ENCODE peak calls at places on chromosomes 11 and 22, in nine cellular contexts. M is germinal center; U is A549; H is amniotic stem cell; C is hippocampal formation; T is NB4; W is activated gamma-delta T cell treated with anti-CD3 and anti-CD28 coated beads, Interleukin-2, amount 50 U/mL, for 16 hours; A is CD4-positive, alpha-beta T cell; Y is head of caudate nucleus. R is an unnamed sample.

GRCh38 chr22:44906999-44907644 is 102.7 kb downstream of the PHF21B start:
- DNase-seq in A (no peak), Y (no peak), H (no peak), U (no peak), C (no peak), T (no peak), W (no peak), M (no peak), R (no peak)

GRCh38 chr11:6705905-6706535 is 22.9 kb upstream of the MRPL17 start:
- DNase-seq in A (peak; percentile 11), W (no peak), M (peak; percentile 51), U (peak; percentile 45), C (no peak), H (no peak), T (peak; percentile 60), Y (peak; percentile 65), R (no peak)

GRCh38 chr11:60783141-60783484 is 2.0 kb upstream of the MS4A10 start:
- DNase-seq in A (no peak), W (no peak), U (no peak), M (no peak), C (no peak), Y (no peak), H (no peak), T (no peak), R (no peak)

GRCh38 chr22:44880588-44881245 is 128.3 kb downstream of the ARHGAP8 start:
- DNase-seq in T (no peak), M (no peak), H (no peak), W (no peak), A (no peak), U (no peak), Y (no peak), C (no peak), R (no peak)

GRCh38 chr11:62004473-62004872 is 37.0 kb upstream of the FTH1 start:
- DNase-seq in Y (peak; percentile 48), A (no peak), W (no peak), M (no peak), H (no peak), T (peak; percentile 98), C (peak; percentile 22), U (no peak), R (no peak)

GRCh38 chr22:20438678-20439492 is 1.3 kb upstream of the SCARF2 start:
- DNase-seq in A (no peak), U (peak; percentile 17), C (no peak), H (no peak), T (no peak), W (no peak), Y (no peak), M (no peak), R (no peak)

GRCh38 chr11:78224906-78225420 is 36.2 kb downstream of the USP35 start:
- DNase-seq in Y (no peak), M (no peak), A (no peak), U (no peak), H (no peak), C (no peak), T (no peak), W (no peak), R (no peak)

GRCh38 chr22:25488244-25489020 is 76.0 kb upstream of the GRK3 start:
- DNase-seq in C (no peak), T (peak; percentile 18), Y (no peak), A (no peak), W (peak; percentile 40), H (peak; percentile 1), M (no peak), U (peak; percentile 71), R (no peak)

GRCh38 chr11:64298966-64299846 is 952 bp upstream of the CATSPERZ start:
- DNase-seq in H (no peak), C (peak; percentile 64), T (no peak), M (no peak), Y (peak; percentile 83), U (no peak), W (no peak), A (no peak), R (no peak)

GRCh38 chr22:46742576-46743221 is 4.6 kb upstream of the CERK start:
- DNase-seq in A (no peak), Y (no peak), W (no peak), T (no peak), M (no peak), C (no peak), H (no peak), U (peak; percentile 55), R (no peak)

GRCh38 chr11:2716376-2717095 is 16.7 kb upstream of the KCNQ1OT1 start:
- DNase-seq in Y (no peak), T (no peak), U (no peak), W (no peak), A (no peak), C (no peak), M (no peak), H (no peak), R (no peak)

GRCh38 chr22:23790819-23791736 is 4.3 kb downstream of the SMARCB1 start:
- DNase-seq in W (no peak), M (no peak), A (no peak), H (no peak), U (no peak), T (no peak), Y (no peak), C (no peak), R (no peak)

GRCh38 chr11:75603791-75604736 is 42.0 kb downstream of the SERPINH1 start:
- DNase-seq in Y (no peak), W (no peak), H (peak; percentile 73), A (no peak), C (no peak), M (no peak), U (no peak), T (no peak), R (no peak)

GRCh38 chr11:112523477-112523876 is 262.8 kb upstream of the PLET1 start:
- DNase-seq in C (peak; percentile 79), Y (peak; percentile 86), U (no peak), M (no peak), A (no peak), W (no peak), T (no peak), H (no peak), R (no peak)

GRCh38 chr11:99200720-99201119 is 180.0 kb downstream of the CNTN5 start:
- DNase-seq in A (no peak), T (no peak), C (no peak), W (no peak), M (no peak), U (no peak), Y (no peak), H (no peak), R (no peak)

GRCh38 chr11:79425463-79425862 is 15.4 kb downstream of the TENM4 start:
- DNase-seq in W (no peak), M (no peak), C (no peak), H (no peak), T (no peak), A (no peak), U (no peak), Y (no peak), R (no peak)

GRCh38 chr11:35404397-35404775 is 15.0 kb downstream of the SLC1A2 start:
- DNase-seq in A (no peak), M (no peak), H (no peak), T (peak; percentile 32), Y (peak; percentile 61), W (no peak), C (peak; percentile 31), U (peak; percentile 54), R (no peak)

GRCh38 chr22:17266261-17266971 is 47.2 kb upstream of the ADA2 start:
- DNase-seq in H (no peak), U (no peak), T (peak; percentile 64), Y (peak; percentile 24), C (no peak), A (no peak), W (no peak), M (no peak), R (no peak)

GRCh38 chr22:50606561-50607365 is 6.2 kb downstream of the MAPK8IP2 start:
- DNase-seq in U (no peak), C (no peak), W (no peak), H (no peak), Y (no peak), A (no peak), T (no peak), M (no peak), R (no peak)